ENCODE peak calls at places on chromosome 17, in seven cellular contexts. One of them, this sample, is unnamed.

GRCh38 chr17:67390646-67391480 is 13.8 kb downstream of the PITPNC1 start:
- DNase-seq in NCI-H524: no peak
- DNase-seq in AG04450: peak
- DNase-seq in activated naive CD8-positive, alpha-beta T cell treated with anti-CD3 and anti-CD28 coated beads, Interleukin-2, amount 50 U/mL, for 24 hours: peak
- DNase-seq in cardiac muscle cell: no peak
- DNase-seq in NCI-H748 treated with DMSO at 0.1 percent for 48 hours: peak
- DNase-seq in HFFc6: peak
- DNase-seq in this sample: peak

GRCh38 chr17:18035704-18036103 is 3.3 kb downstream of the ATPAF2 start:
- DNase-seq in NCI-H524: no peak
- DNase-seq in AG04450: no peak
- DNase-seq in activated naive CD8-positive, alpha-beta T cell treated with anti-CD3 and anti-CD28 coated beads, Interleukin-2, amount 50 U/mL, for 24 hours: no peak
- DNase-seq in cardiac muscle cell: no peak
- DNase-seq in NCI-H748 treated with DMSO at 0.1 percent for 48 hours: no peak
- DNase-seq in HFFc6: no peak
- DNase-seq in this sample: no peak

GRCh38 chr17:6699997-6700947 is 12.9 kb downstream of the SLC13A5 start:
- DNase-seq in NCI-H524: no peak
- DNase-seq in AG04450: no peak
- DNase-seq in activated naive CD8-positive, alpha-beta T cell treated with anti-CD3 and anti-CD28 coated beads, Interleukin-2, amount 50 U/mL, for 24 hours: no peak
- DNase-seq in cardiac muscle cell: no peak
- DNase-seq in NCI-H748 treated with DMSO at 0.1 percent for 48 hours: no peak
- DNase-seq in HFFc6: no peak
- DNase-seq in this sample: no peak

GRCh38 chr17:43114101-43114691 is 11.0 kb downstream of the BRCA1 start:
- DNase-seq in NCI-H524: no peak
- DNase-seq in AG04450: no peak
- DNase-seq in activated naive CD8-positive, alpha-beta T cell treated with anti-CD3 and anti-CD28 coated beads, Interleukin-2, amount 50 U/mL, for 24 hours: no peak
- DNase-seq in cardiac muscle cell: no peak
- DNase-seq in NCI-H748 treated with DMSO at 0.1 percent for 48 hours: no peak
- DNase-seq in HFFc6: peak
- DNase-seq in this sample: no peak

GRCh38 chr17:57404073-57404472 is 147.8 kb downstream of the MSI2 start:
- DNase-seq in NCI-H524: no peak
- DNase-seq in AG04450: no peak
- DNase-seq in activated naive CD8-positive, alpha-beta T cell treated with anti-CD3 and anti-CD28 coated beads, Interleukin-2, amount 50 U/mL, for 24 hours: no peak
- DNase-seq in cardiac muscle cell: no peak
- DNase-seq in NCI-H748 treated with DMSO at 0.1 percent for 48 hours: no peak
- DNase-seq in HFFc6: no peak
- DNase-seq in this sample: no peak

GRCh38 chr17:47735536-47736011 is 2.5 kb downstream of the TBX21 start:
- DNase-seq in NCI-H524: no peak
- DNase-seq in AG04450: no peak
- DNase-seq in activated naive CD8-positive, alpha-beta T cell treated with anti-CD3 and anti-CD28 coated beads, Interleukin-2, amount 50 U/mL, for 24 hours: no peak
- DNase-seq in cardiac muscle cell: no peak
- DNase-seq in NCI-H748 treated with DMSO at 0.1 percent for 48 hours: no peak
- DNase-seq in HFFc6: no peak
- DNase-seq in this sample: no peak

GRCh38 chr17:81397314-81398169 is 2.3 kb downstream of the BAHCC1 start:
- DNase-seq in NCI-H524: peak
- DNase-seq in AG04450: no peak
- DNase-seq in activated naive CD8-positive, alpha-beta T cell treated with anti-CD3 and anti-CD28 coated beads, Interleukin-2, amount 50 U/mL, for 24 hours: no peak
- DNase-seq in cardiac muscle cell: peak
- DNase-seq in NCI-H748 treated with DMSO at 0.1 percent for 48 hours: peak
- DNase-seq in HFFc6: peak
- DNase-seq in this sample: peak

GRCh38 chr17:67605259-67605912 is 112.3 kb upstream of the NOL11 start:
- DNase-seq in NCI-H524: no peak
- DNase-seq in AG04450: no peak
- DNase-seq in activated naive CD8-positive, alpha-beta T cell treated with anti-CD3 and anti-CD28 coated beads, Interleukin-2, amount 50 U/mL, for 24 hours: no peak
- DNase-seq in cardiac muscle cell: no peak
- DNase-seq in NCI-H748 treated with DMSO at 0.1 percent for 48 hours: no peak
- DNase-seq in HFFc6: no peak
- DNase-seq in this sample: no peak

GRCh38 chr17:1324201-1324750 is 44.8 kb downstream of the TRARG1 start:
- DNase-seq in NCI-H524: no peak
- DNase-seq in AG04450: no peak
- DNase-seq in activated naive CD8-positive, alpha-beta T cell treated with anti-CD3 and anti-CD28 coated beads, Interleukin-2, amount 50 U/mL, for 24 hours: no peak
- DNase-seq in cardiac muscle cell: no peak
- DNase-seq in NCI-H748 treated with DMSO at 0.1 percent for 48 hours: no peak
- DNase-seq in HFFc6: no peak
- DNase-seq in this sample: no peak

GRCh38 chr17:43389022-43389947 is 9.5 kb upstream of the ARL4D start:
- DNase-seq in NCI-H524: peak
- DNase-seq in AG04450: no peak
- DNase-seq in activated naive CD8-positive, alpha-beta T cell treated with anti-CD3 and anti-CD28 coated beads, Interleukin-2, amount 50 U/mL, for 24 hours: peak
- DNase-seq in cardiac muscle cell: peak
- DNase-seq in NCI-H748 treated with DMSO at 0.1 percent for 48 hours: peak
- DNase-seq in HFFc6: peak
- DNase-seq in this sample: peak

GRCh38 chr17:62791235-62792121 is 16.6 kb downstream of the MARCHF10 start:
- DNase-seq in NCI-H524: no peak
- DNase-seq in AG04450: peak
- DNase-seq in activated naive CD8-positive, alpha-beta T cell treated with anti-CD3 and anti-CD28 coated beads, Interleukin-2, amount 50 U/mL, for 24 hours: no peak
- DNase-seq in cardiac muscle cell: peak
- DNase-seq in NCI-H748 treated with DMSO at 0.1 percent for 48 hours: no peak
- DNase-seq in HFFc6: peak
- DNase-seq in this sample: no peak

GRCh38 chr17:48593126-48593829 is at the start of gene HOXB5:
- DNase-seq in NCI-H524: no peak
- DNase-seq in AG04450: no peak
- DNase-seq in activated naive CD8-positive, alpha-beta T cell treated with anti-CD3 and anti-CD28 coated beads, Interleukin-2, amount 50 U/mL, for 24 hours: no peak
- DNase-seq in cardiac muscle cell: peak
- DNase-seq in NCI-H748 treated with DMSO at 0.1 percent for 48 hours: peak
- DNase-seq in HFFc6: no peak
- DNase-seq in this sample: peak

GRCh38 chr17:31078290-31078689 is 16.5 kb upstream of the NF1 start:
- DNase-seq in NCI-H524: no peak
- DNase-seq in AG04450: no peak
- DNase-seq in activated naive CD8-positive, alpha-beta T cell treated with anti-CD3 and anti-CD28 coated beads, Interleukin-2, amount 50 U/mL, for 24 hours: no peak
- DNase-seq in cardiac muscle cell: no peak
- DNase-seq in NCI-H748 treated with DMSO at 0.1 percent for 48 hours: no peak
- DNase-seq in HFFc6: no peak
- DNase-seq in this sample: no peak

GRCh38 chr17:35449371-35449931 is 885 bp upstream of the SLFN13 start:
- DNase-seq in NCI-H524: no peak
- DNase-seq in AG04450: no peak
- DNase-seq in activated naive CD8-positive, alpha-beta T cell treated with anti-CD3 and anti-CD28 coated beads, Interleukin-2, amount 50 U/mL, for 24 hours: no peak
- DNase-seq in cardiac muscle cell: peak
- DNase-seq in NCI-H748 treated with DMSO at 0.1 percent for 48 hours: no peak
- DNase-seq in HFFc6: no peak
- DNase-seq in this sample: no peak

GRCh38 chr17:76659928-76660614 is 16.5 kb upstream of the ST6GALNAC1 start:
- DNase-seq in NCI-H524: no peak
- DNase-seq in AG04450: no peak
- DNase-seq in activated naive CD8-positive, alpha-beta T cell treated with anti-CD3 and anti-CD28 coated beads, Interleukin-2, amount 50 U/mL, for 24 hours: no peak
- DNase-seq in cardiac muscle cell: no peak
- DNase-seq in NCI-H748 treated with DMSO at 0.1 percent for 48 hours: no peak
- DNase-seq in HFFc6: no peak
- DNase-seq in this sample: no peak

GRCh38 chr17:40069751-40070643 is 7.2 kb downstream of the THRA start:
- DNase-seq in NCI-H524: peak
- DNase-seq in AG04450: no peak
- DNase-seq in activated naive CD8-positive, alpha-beta T cell treated with anti-CD3 and anti-CD28 coated beads, Interleukin-2, amount 50 U/mL, for 24 hours: peak
- DNase-seq in cardiac muscle cell: no peak
- DNase-seq in NCI-H748 treated with DMSO at 0.1 percent for 48 hours: no peak
- DNase-seq in HFFc6: peak
- DNase-seq in this sample: peak

GRCh38 chr17:37744633-37744927 is 279 bp downstream of the HNF1B start:
- DNase-seq in NCI-H524: no peak
- DNase-seq in AG04450: no peak
- DNase-seq in activated naive CD8-positive, alpha-beta T cell treated with anti-CD3 and anti-CD28 coated beads, Interleukin-2, amount 50 U/mL, for 24 hours: no peak
- DNase-seq in cardiac muscle cell: no peak
- DNase-seq in NCI-H748 treated with DMSO at 0.1 percent for 48 hours: no peak
- DNase-seq in HFFc6: no peak
- DNase-seq in this sample: no peak

GRCh38 chr17:77566566-77566965 is 391.9 kb upstream of the TNRC6C start:
- DNase-seq in NCI-H524: no peak
- DNase-seq in AG04450: no peak
- DNase-seq in activated naive CD8-positive, alpha-beta T cell treated with anti-CD3 and anti-CD28 coated beads, Interleukin-2, amount 50 U/mL, for 24 hours: no peak
- DNase-seq in cardiac muscle cell: no peak
- DNase-seq in NCI-H748 treated with DMSO at 0.1 percent for 48 hours: no peak
- DNase-seq in HFFc6: no peak
- DNase-seq in this sample: no peak

GRCh38 chr17:4860651-4861050 is 27.5 kb downstream of the MINK1 start:
- DNase-seq in NCI-H524: no peak
- DNase-seq in AG04450: no peak
- DNase-seq in activated naive CD8-positive, alpha-beta T cell treated with anti-CD3 and anti-CD28 coated beads, Interleukin-2, amount 50 U/mL, for 24 hours: no peak
- DNase-seq in cardiac muscle cell: no peak
- DNase-seq in NCI-H748 treated with DMSO at 0.1 percent for 48 hours: no peak
- DNase-seq in HFFc6: no peak
- DNase-seq in this sample: no peak

GRCh38 chr17:13541032-13541480 is 60.7 kb downstream of the HS3ST3A1 start:
- DNase-seq in NCI-H524: no peak
- DNase-seq in AG04450: peak
- DNase-seq in activated naive CD8-positive, alpha-beta T cell treated with anti-CD3 and anti-CD28 coated beads, Interleukin-2, amount 50 U/mL, for 24 hours: no peak
- DNase-seq in cardiac muscle cell: peak
- DNase-seq in NCI-H748 treated with DMSO at 0.1 percent for 48 hours: no peak
- DNase-seq in HFFc6: peak
- DNase-seq in this sample: no peak

GRCh38 chr17:77312786-77313599 is 172.2 kb downstream of the SEC14L1 start:
- DNase-seq in NCI-H524: no peak
- DNase-seq in AG04450: peak
- DNase-seq in activated naive CD8-positive, alpha-beta T cell treated with anti-CD3 and anti-CD28 coated beads, Interleukin-2, amount 50 U/mL, for 24 hours: no peak
- DNase-seq in cardiac muscle cell: no peak
- DNase-seq in NCI-H748 treated with DMSO at 0.1 percent for 48 hours: no peak
- DNase-seq in HFFc6: peak
- DNase-seq in this sample: no peak

GRCh38 chr17:7213895-7214299 is 5.7 kb downstream of the DLG4 start:
- DNase-seq in NCI-H524: peak
- DNase-seq in AG04450: no peak
- DNase-seq in activated naive CD8-positive, alpha-beta T cell treated with anti-CD3 and anti-CD28 coated beads, Interleukin-2, amount 50 U/mL, for 24 hours: no peak
- DNase-seq in cardiac muscle cell: peak
- DNase-seq in NCI-H748 treated with DMSO at 0.1 percent for 48 hours: peak
- DNase-seq in HFFc6: peak
- DNase-seq in this sample: peak

GRCh38 chr17:17186051-17186450 is 20.1 kb downstream of the PLD6 start:
- DNase-seq in NCI-H524: no peak
- DNase-seq in AG04450: no peak
- DNase-seq in activated naive CD8-positive, alpha-beta T cell treated with anti-CD3 and anti-CD28 coated beads, Interleukin-2, amount 50 U/mL, for 24 hours: peak
- DNase-seq in cardiac muscle cell: peak
- DNase-seq in NCI-H748 treated with DMSO at 0.1 percent for 48 hours: no peak
- DNase-seq in HFFc6: no peak
- DNase-seq in this sample: peak

GRCh38 chr17:80644588-80644987 is 100.0 kb downstream of the RPTOR start:
- DNase-seq in NCI-H524: no peak
- DNase-seq in AG04450: no peak
- DNase-seq in activated naive CD8-positive, alpha-beta T cell treated with anti-CD3 and anti-CD28 coated beads, Interleukin-2, amount 50 U/mL, for 24 hours: no peak
- DNase-seq in cardiac muscle cell: no peak
- DNase-seq in NCI-H748 treated with DMSO at 0.1 percent for 48 hours: no peak
- DNase-seq in HFFc6: peak
- DNase-seq in this sample: no peak

GRCh38 chr17:38894276-38894675 is 24.4 kb downstream of the LASP1 start:
- DNase-seq in NCI-H524: no peak
- DNase-seq in AG04450: no peak
- DNase-seq in activated naive CD8-positive, alpha-beta T cell treated with anti-CD3 and anti-CD28 coated beads, Interleukin-2, amount 50 U/mL, for 24 hours: no peak
- DNase-seq in cardiac muscle cell: no peak
- DNase-seq in NCI-H748 treated with DMSO at 0.1 percent for 48 hours: no peak
- DNase-seq in HFFc6: no peak
- DNase-seq in this sample: no peak

GRCh38 chr17:82146663-82147654 is 48.9 kb upstream of the FASN start:
- DNase-seq in NCI-H524: no peak
- DNase-seq in AG04450: no peak
- DNase-seq in activated naive CD8-positive, alpha-beta T cell treated with anti-CD3 and anti-CD28 coated beads, Interleukin-2, amount 50 U/mL, for 24 hours: no peak
- DNase-seq in cardiac muscle cell: no peak
- DNase-seq in NCI-H748 treated with DMSO at 0.1 percent for 48 hours: no peak
- DNase-seq in HFFc6: no peak
- DNase-seq in this sample: no peak

GRCh38 chr17:927611-928461 is 51.7 kb downstream of the NXN start:
- DNase-seq in NCI-H524: peak
- DNase-seq in AG04450: peak
- DNase-seq in activated naive CD8-positive, alpha-beta T cell treated with anti-CD3 and anti-CD28 coated beads, Interleukin-2, amount 50 U/mL, for 24 hours: no peak
- DNase-seq in cardiac muscle cell: no peak
- DNase-seq in NCI-H748 treated with DMSO at 0.1 percent for 48 hours: no peak
- DNase-seq in HFFc6: peak
- DNase-seq in this sample: no peak

GRCh38 chr17:67718325-67718941 is 697 bp downstream of the NOL11 start:
- DNase-seq in NCI-H524: no peak
- DNase-seq in AG04450: no peak
- DNase-seq in activated naive CD8-positive, alpha-beta T cell treated with anti-CD3 and anti-CD28 coated beads, Interleukin-2, amount 50 U/mL, for 24 hours: peak
- DNase-seq in cardiac muscle cell: no peak
- DNase-seq in NCI-H748 treated with DMSO at 0.1 percent for 48 hours: peak
- DNase-seq in HFFc6: peak
- DNase-seq in this sample: peak

GRCh38 chr17:73465851-73466250 is 154.1 kb upstream of the CDC42EP4 start:
- DNase-seq in NCI-H524: peak
- DNase-seq in AG04450: no peak
- DNase-seq in activated naive CD8-positive, alpha-beta T cell treated with anti-CD3 and anti-CD28 coated beads, Interleukin-2, amount 50 U/mL, for 24 hours: no peak
- DNase-seq in cardiac muscle cell: no peak
- DNase-seq in NCI-H748 treated with DMSO at 0.1 percent for 48 hours: no peak
- DNase-seq in HFFc6: no peak
- DNase-seq in this sample: no peak

GRCh38 chr17:81031571-81032550 is 3.1 kb upstream of the BAIAP2 start:
- DNase-seq in NCI-H524: peak
- DNase-seq in AG04450: no peak
- DNase-seq in activated naive CD8-positive, alpha-beta T cell treated with anti-CD3 and anti-CD28 coated beads, Interleukin-2, amount 50 U/mL, for 24 hours: no peak
- DNase-seq in cardiac muscle cell: no peak
- DNase-seq in NCI-H748 treated with DMSO at 0.1 percent for 48 hours: no peak
- DNase-seq in HFFc6: no peak
- DNase-seq in this sample: no peak

GRCh38 chr17:20063665-20064648 is 54.8 kb downstream of the SPECC1 start:
- DNase-seq in NCI-H524: no peak
- DNase-seq in AG04450: peak
- DNase-seq in activated naive CD8-positive, alpha-beta T cell treated with anti-CD3 and anti-CD28 coated beads, Interleukin-2, amount 50 U/mL, for 24 hours: peak
- DNase-seq in cardiac muscle cell: no peak
- DNase-seq in NCI-H748 treated with DMSO at 0.1 percent for 48 hours: no peak
- DNase-seq in HFFc6: peak
- DNase-seq in this sample: peak

GRCh38 chr17:58538801-58539410 is 24.5 kb upstream of the MTMR4 start:
- DNase-seq in NCI-H524: no peak
- DNase-seq in AG04450: no peak
- DNase-seq in activated naive CD8-positive, alpha-beta T cell treated with anti-CD3 and anti-CD28 coated beads, Interleukin-2, amount 50 U/mL, for 24 hours: no peak
- DNase-seq in cardiac muscle cell: peak
- DNase-seq in NCI-H748 treated with DMSO at 0.1 percent for 48 hours: no peak
- DNase-seq in HFFc6: no peak
- DNase-seq in this sample: no peak

GRCh38 chr17:40607641-40608040 is 40.0 kb downstream of the SMARCE1 start:
- DNase-seq in NCI-H524: no peak
- DNase-seq in AG04450: no peak
- DNase-seq in activated naive CD8-positive, alpha-beta T cell treated with anti-CD3 and anti-CD28 coated beads, Interleukin-2, amount 50 U/mL, for 24 hours: peak
- DNase-seq in cardiac muscle cell: no peak
- DNase-seq in NCI-H748 treated with DMSO at 0.1 percent for 48 hours: no peak
- DNase-seq in HFFc6: no peak
- DNase-seq in this sample: peak

GRCh38 chr17:17170346-17170976 is 35.7 kb downstream of the PLD6 start:
- DNase-seq in NCI-H524: no peak
- DNase-seq in AG04450: no peak
- DNase-seq in activated naive CD8-positive, alpha-beta T cell treated with anti-CD3 and anti-CD28 coated beads, Interleukin-2, amount 50 U/mL, for 24 hours: no peak
- DNase-seq in cardiac muscle cell: peak
- DNase-seq in NCI-H748 treated with DMSO at 0.1 percent for 48 hours: no peak
- DNase-seq in HFFc6: no peak
- DNase-seq in this sample: no peak

GRCh38 chr17:60713619-60714018 is 36.0 kb downstream of the BCAS3 start:
- DNase-seq in NCI-H524: no peak
- DNase-seq in AG04450: no peak
- DNase-seq in activated naive CD8-positive, alpha-beta T cell treated with anti-CD3 and anti-CD28 coated beads, Interleukin-2, amount 50 U/mL, for 24 hours: no peak
- DNase-seq in cardiac muscle cell: no peak
- DNase-seq in NCI-H748 treated with DMSO at 0.1 percent for 48 hours: no peak
- DNase-seq in HFFc6: no peak
- DNase-seq in this sample: no peak

This sample was measured in activated CD4-positive, alpha-beta T cell treated with anti-CD3 and anti-CD28 coated beads for 48 hours.